ENCODE peak calls at places on chromosomes 2 and 18, in four cellular contexts. H, C, X and G are unnamed samples.

GRCh38 chr2:156437876-156438410 is 1.8 kb downstream of the GPD2 start:
- DNase-seq in H (no peak), C (no peak), X (no peak), G (no peak)

GRCh38 chr18:25056456-25056855 is 295.5 kb downstream of the ZNF521 start:
- DNase-seq in H (no peak), C (no peak), X (no peak), G (no peak)

GRCh38 chr18:23189768-23190661 is 54.7 kb downstream of the CABLES1 start:
- DNase-seq in H (no peak), C (no peak), X (no peak), G (no peak)

GRCh38 chr2:174331731-174332606 is 2.8 kb upstream of the SP9 start:
- DNase-seq in H (no peak), C (no peak), X (no peak), G (no peak)

GRCh38 chr2:102488063-102488462 is 15.0 kb downstream of the SLC9A4 start:
- DNase-seq in H (no peak), C (no peak), X (no peak), G (peak)

GRCh38 chr2:155766342-155767115 is 566.0 kb downstream of the NR4A2 start:
- DNase-seq in H (no peak), C (no peak), X (no peak), G (no peak)

GRCh38 chr2:233832869-233833812 is 21.2 kb downstream of the HJURP start:
- DNase-seq in H (peak), C (peak), X (no peak), G (no peak)

GRCh38 chr2:48274040-48274439 is 255.9 kb upstream of the STON1 start:
- DNase-seq in H (no peak), C (no peak), X (no peak), G (no peak)

GRCh38 chr18:66646622-66647021 is 42.7 kb upstream of the CDH19 start:
- DNase-seq in H (no peak), C (no peak), X (no peak), G (no peak)

GRCh38 chr2:74374509-74375205 is 5.5 kb downstream of the DCTN1 start:
- DNase-seq in H (peak), C (no peak), X (peak), G (no peak)

GRCh38 chr2:37325625-37326071 is 1.0 kb upstream of the PRKD3 start:
- DNase-seq in H (no peak), C (no peak), X (no peak), G (no peak)

GRCh38 chr18:56702946-56703345 is 51.8 kb downstream of the WDR7 start:
- DNase-seq in H (peak), C (no peak), X (no peak), G (no peak)

GRCh38 chr2:23627236-23627990 is 242.4 kb downstream of the KLHL29 start:
- DNase-seq in H (no peak), C (no peak), X (no peak), G (no peak)

GRCh38 chr2:215579809-215580208 is 143.9 kb upstream of the FN1 start:
- DNase-seq in H (no peak), C (no peak), X (no peak), G (no peak)

GRCh38 chr2:3536682-3537632 is 17.6 kb upstream of the ADI1 start:
- DNase-seq in H (peak), C (peak), X (no peak), G (no peak)

GRCh38 chr2:25253153-25253617 is 84.8 kb upstream of the POMC start:
- DNase-seq in H (no peak), C (no peak), X (no peak), G (no peak)

GRCh38 chr2:8976847-8977246 is 26.6 kb downstream of the MBOAT2 start:
- DNase-seq in H (no peak), C (no peak), X (no peak), G (no peak)

GRCh38 chr2:202064206-202064880 is 8.7 kb upstream of the KIAA2012 start:
- DNase-seq in H (no peak), C (no peak), X (no peak), G (no peak)

GRCh38 chr2:157336137-157336721 is 10.6 kb upstream of the ERMN start:
- DNase-seq in H (peak), C (no peak), X (peak), G (no peak)

DNA sequence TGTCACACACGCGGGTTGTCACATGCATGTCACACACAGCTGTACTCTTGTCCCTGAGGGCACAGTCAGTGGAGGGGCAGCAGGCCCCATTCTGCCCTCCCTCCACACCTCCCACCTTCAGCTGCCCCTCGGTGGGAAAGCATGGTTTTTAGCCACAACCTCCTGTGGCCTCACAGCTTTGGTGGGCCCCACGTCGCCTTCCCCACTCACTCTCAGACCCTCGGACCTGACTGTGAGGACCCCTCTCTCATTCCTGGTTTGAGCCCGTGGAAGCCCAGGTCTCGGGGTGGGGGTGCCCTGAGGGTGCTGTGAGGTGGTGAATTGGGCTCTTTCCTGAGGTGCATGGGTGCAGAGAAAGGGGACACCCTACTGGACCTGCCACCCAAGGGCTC is 19.9 kb downstream of the KCNG2 start:
- DNase-seq in H (no peak), C (no peak), X (no peak), G (no peak)
- TF ChIP-seq POLR2AphosphoS5 in H (no peak), C (no peak), X (no peak), G (no peak)

GRCh38 chr2:85132834-85133637 is at the start of gene TCF7L1:
- DNase-seq in H (peak), C (peak), X (peak), G (peak)
- TF ChIP-seq POLR2A in H (no peak), C (no peak), X (peak), G (no peak)

GRCh38 chr2:6310186-6310909 is 555.4 kb downstream of the CMPK2 start:
- DNase-seq in H (no peak), C (no peak), X (no peak), G (no peak)

GRCh38 chr2:6310910-6311215 is 554.8 kb downstream of the CMPK2 start:
- DNase-seq in H (no peak), C (no peak), X (no peak), G (no peak)

GRCh38 chr2:6309415-6310185 is 556.1 kb downstream of the CMPK2 start:
- DNase-seq in H (no peak), C (no peak), X (no peak), G (no peak)

GRCh38 chr2:6312377-6312776 is 553.3 kb downstream of the CMPK2 start:
- DNase-seq in H (no peak), C (no peak), X (no peak), G (no peak)

GRCh38 chr2:6308986-6309385 is 556.7 kb downstream of the CMPK2 start:
- DNase-seq in H (no peak), C (no peak), X (no peak), G (no peak)
- TF ChIP-seq POLR2AphosphoS5 in H (no peak), C (no peak), X (no peak), G (no peak)

DNA sequence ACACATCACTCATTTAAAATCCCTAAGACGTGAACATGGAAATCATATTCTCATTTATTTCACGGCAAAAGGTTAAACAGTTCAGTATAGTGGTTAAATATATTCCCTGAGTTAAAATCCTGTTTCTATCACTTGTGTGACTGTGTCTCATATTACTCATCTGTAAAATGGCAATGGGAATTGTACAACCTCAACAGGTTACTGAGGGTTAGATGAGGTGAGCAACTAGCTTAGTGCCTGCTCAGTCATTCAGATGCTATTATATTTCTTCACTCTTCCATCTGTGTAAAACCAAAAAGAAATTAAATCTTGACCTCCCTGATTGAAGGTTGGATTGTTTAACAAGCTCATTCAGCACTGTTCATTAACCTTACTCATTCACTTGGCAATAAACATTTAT is 212.4 kb upstream of the STK17B start:
- DNase-seq in H (no peak), C (no peak), X (no peak), G (no peak)
- TF ChIP-seq POLR2A in H (no peak), C (no peak), X (no peak), G (no peak)

DNA sequence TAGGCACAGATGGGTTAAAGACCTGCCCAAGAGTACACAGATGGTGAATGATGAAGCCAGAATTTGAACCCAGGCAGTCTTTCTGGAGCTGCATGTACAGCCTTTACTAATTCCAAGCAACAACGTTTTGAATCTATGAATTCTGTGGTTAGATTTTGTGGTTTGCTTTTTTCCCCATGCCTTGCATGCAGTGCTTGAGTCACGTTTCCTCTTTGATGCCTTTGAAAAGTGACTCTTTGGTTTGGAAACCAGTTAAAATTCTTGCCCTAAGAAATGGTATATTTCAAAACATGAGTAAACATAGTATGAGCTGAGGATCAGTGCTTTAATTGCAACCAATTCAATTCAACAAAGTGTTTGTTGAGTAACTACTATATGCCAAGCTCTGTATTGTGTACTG is 48.2 kb upstream of the PPM1B start:
- DNase-seq in H (no peak), C (no peak), X (no peak), G (no peak)
- TF ChIP-seq POLR2AphosphoS5 in H (no peak), C (no peak), X (no peak), G (no peak)

DNA sequence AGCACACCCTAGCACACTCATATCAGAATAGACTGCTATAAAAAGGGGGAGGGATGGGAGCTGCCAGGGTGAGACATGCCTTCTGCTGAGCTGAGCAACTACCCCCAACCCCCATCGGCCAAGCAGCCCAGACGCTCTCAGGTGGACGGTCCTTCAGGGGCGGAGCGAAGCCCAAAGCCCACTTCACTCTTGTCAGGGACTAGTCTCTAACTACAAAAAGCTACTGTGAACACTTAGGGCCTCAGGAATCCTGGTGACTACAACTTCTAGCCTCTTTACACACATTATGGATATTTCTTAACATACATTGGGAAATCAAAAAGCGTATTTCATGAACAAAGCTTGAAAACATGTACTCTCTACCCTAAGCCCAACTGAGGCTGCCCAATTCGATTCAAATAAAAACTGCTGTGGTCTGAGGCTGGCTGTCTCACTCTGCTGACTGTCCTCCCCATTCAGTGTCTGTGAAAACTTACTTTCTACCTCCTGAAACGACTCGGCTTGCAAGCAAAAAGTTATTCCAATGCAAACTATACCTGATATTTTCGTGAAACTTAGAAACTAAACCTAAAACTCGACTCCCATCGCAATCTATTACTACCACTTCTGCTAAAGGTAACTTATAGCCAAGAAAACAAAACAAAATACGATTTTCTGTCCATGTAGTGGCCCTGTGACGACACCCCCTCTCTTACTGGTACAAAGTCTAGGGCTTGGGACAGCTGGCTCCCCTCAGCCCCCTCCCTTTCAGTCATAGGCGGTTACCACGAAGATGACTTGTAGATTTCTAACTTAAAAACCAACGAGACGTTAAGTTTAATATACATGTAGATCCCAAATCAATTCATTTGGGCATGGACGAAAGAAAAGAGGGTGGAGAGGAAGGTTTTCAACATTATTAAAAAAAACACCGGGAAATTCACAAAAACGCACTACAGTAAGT is 1.2 kb downstream of the SERTAD2 start:
- DNase-seq in H (no peak), C (no peak), X (peak), G (no peak)
- TF ChIP-seq POLR2A in H (no peak), C (no peak), X (peak), G (no peak)